ENCODE peak calls at places on chromosomes 7 and 10, in four cellular contexts. I is right lobe of liver, B is cardiac muscle cell, M is neural progenitor cell. O is an unnamed sample.
A peak's percentile ranks its signal among the peaks of the same experiment; 100 is the strongest.

GRCh38 chr7:43768201-43768893 is 9.9 kb downstream of the BLVRA start:
- DNase-seq in M (no peak), I (no peak), B (no peak), O (no peak)

GRCh38 chr10:114166053-114166452 is 8.0 kb downstream of the CCDC186 start:
- DNase-seq in B (no peak), M (no peak), I (no peak), O (no peak)

GRCh38 chr7:81688622-81689411 is 81.0 kb downstream of the HGF start:
- DNase-seq in M (peak; percentile 20), B (peak; percentile 60), I (no peak), O (no peak)

GRCh38 chr10:94183666-94184264 is 179.0 kb downstream of the NOC3L start:
- DNase-seq in M (no peak), B (no peak), I (no peak), O (no peak)

GRCh38 chr10:16440396-16441105 is 3.7 kb downstream of the PTER start:
- DNase-seq in B (no peak), M (no peak), I (peak; percentile 64), O (no peak)

GRCh38 chr10:69503896-69504265 is 52.6 kb downstream of the TSPAN15 start:
- DNase-seq in I (peak; percentile 20), M (no peak), B (no peak), O (peak; percentile 32)

GRCh38 chr10:30185916-30186315 is 126.5 kb upstream of the JCAD start:
- DNase-seq in B (no peak), M (no peak), I (no peak), O (no peak)

GRCh38 chr7:30188806-30189205 is 54.0 kb downstream of the MTURN start:
- DNase-seq in I (no peak), B (no peak), M (peak; percentile 69), O (no peak)

GRCh38 chr10:113073549-113074189 is 123.6 kb downstream of the TCF7L2 start:
- DNase-seq in B (no peak), I (peak; percentile 84), M (peak; percentile 65), O (no peak)

GRCh38 chr10:8039323-8039922 is 15.1 kb upstream of the GATA3 start:
- DNase-seq in B (no peak), I (no peak), M (peak; percentile 76), O (no peak)

GRCh38 chr7:28407643-28408042 is 4.7 kb upstream of the CREB5 start:
- DNase-seq in I (no peak), M (no peak), B (no peak), O (no peak)

GRCh38 chr7:65892832-65893231 is 20.0 kb downstream of the VKORC1L1 start:
- DNase-seq in I (no peak), B (no peak), M (no peak), O (no peak)

GRCh38 chr10:70139997-70140250 is 6.6 kb downstream of the TYSND1 start:
- DNase-seq in M (no peak), B (no peak), I (no peak), O (no peak)

GRCh38 chr10:30320248-30320647 is 28.8 kb downstream of the MTPAP start:
- DNase-seq in M (no peak), B (no peak), I (no peak), O (no peak)

GRCh38 chr10:33492914-33493313 is 158.4 kb upstream of the NRP1 start:
- DNase-seq in B (no peak), I (no peak), M (no peak), O (no peak)

GRCh38 chr7:121797283-121798037 is 75.5 kb upstream of the PTPRZ1 start:
- DNase-seq in M (peak; percentile 51), I (no peak), B (no peak), O (no peak)

GRCh38 chr7:27143022-27143949 is at the start of gene HOXA5:
- DNase-seq in M (peak; percentile 90), B (no peak), I (no peak), O (no peak)

GRCh38 chr7:40502359-40502758 is 367.6 kb downstream of the SUGCT start:
- DNase-seq in B (no peak), I (no peak), M (no peak), O (no peak)

GRCh38 chr10:23469596-23470237 is 30.8 kb downstream of the OTUD1 start:
- DNase-seq in B (no peak), M (no peak), I (peak; percentile 72), O (no peak)

GRCh38 chr10:29131952-29132820 is 156.7 kb upstream of the LYZL1 start:
- DNase-seq in I (no peak), B (no peak), M (no peak), O (no peak)

GRCh38 chr7:26084418-26084817 is 67.6 kb upstream of the NFE2L3 start:
- DNase-seq in B (no peak), M (no peak), I (no peak), O (no peak)

GRCh38 chr7:6533893-6534804 is 17.1 kb downstream of the GRID2IP start:
- DNase-seq in B (no peak), I (no peak), M (no peak), O (no peak)

GRCh38 chr7:51313276-51314035 is 3.2 kb downstream of the COBL start:
- DNase-seq in B (no peak), I (no peak), M (no peak), O (no peak)

GRCh38 chr7:29442146-29442545 is 121.5 kb upstream of the PRR15 start:
- DNase-seq in B (peak; percentile 47), M (peak; percentile 92), I (no peak), O (no peak)

GRCh38 chr7:41536116-41536515 is 166.8 kb downstream of the INHBA start:
- DNase-seq in M (no peak), I (no peak), B (no peak), O (no peak)

GRCh38 chr10:7417103-7417623 is 6.3 kb upstream of the SFMBT2 start:
- DNase-seq in M (peak; percentile 20), B (no peak), I (no peak), O (no peak)

DNA sequence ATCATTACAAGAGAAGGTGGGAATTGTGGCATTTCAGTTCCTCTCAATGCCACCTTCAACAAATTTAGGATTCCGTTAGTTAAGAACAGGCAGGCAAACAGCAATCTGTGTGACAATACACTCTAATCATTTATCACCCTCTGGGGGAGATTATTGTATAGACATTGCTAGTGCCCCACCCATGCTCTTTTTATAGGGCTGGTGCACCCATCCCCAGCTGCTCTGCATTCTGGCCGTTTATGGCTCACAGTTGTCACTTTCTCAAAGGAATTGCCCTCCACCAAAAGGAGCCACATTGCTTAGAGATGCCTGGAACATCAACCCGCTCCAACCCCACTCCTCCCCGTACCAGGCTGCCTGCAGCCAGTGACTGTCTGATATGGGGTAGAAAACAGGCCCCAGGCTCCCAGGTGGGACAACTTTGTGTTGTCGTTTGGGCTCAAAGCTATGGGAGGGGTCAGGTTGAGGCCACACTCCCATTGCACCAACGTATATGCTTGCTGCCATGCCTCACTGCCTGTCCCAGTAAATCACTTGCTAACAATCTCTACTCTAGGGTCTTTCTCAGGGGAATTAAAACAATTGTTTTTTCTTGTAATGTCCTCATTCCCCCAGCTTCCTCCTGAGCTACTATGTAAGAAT is 24.2 kb downstream of the ITGB8 start:
- DNase-seq in M (no peak), I (no peak), B (no peak), O (no peak)
- H3K36me3 ChIP-seq in M (no peaks in the 10 kb centered on the region), I (no peaks in the 10 kb centered on the region), B (no peaks in the 10 kb centered on the region), O (no peaks in the 10 kb centered on the region)

GRCh38 chr7:1661461-1661860 is 8.6 kb upstream of the ELFN1 start:
- DNase-seq in I (peak; percentile 1), M (no peak), B (no peak), O (no peak)

GRCh38 chr7:1662767-1663166 is 7.3 kb upstream of the ELFN1 start:
- DNase-seq in M (no peak), I (peak; percentile 33), B (no peak), O (peak; percentile 21)

GRCh38 chr7:1663857-1664651 is 6.0 kb upstream of the ELFN1 start:
- DNase-seq in M (peak; percentile 61), B (peak; percentile 55), I (peak; percentile 40), O (peak; percentile 49)

GRCh38 chr7:1663243-1663642 is 6.8 kb upstream of the ELFN1 start:
- DNase-seq in I (peak; percentile 45), B (no peak), M (no peak), O (peak; percentile 34)

DNA sequence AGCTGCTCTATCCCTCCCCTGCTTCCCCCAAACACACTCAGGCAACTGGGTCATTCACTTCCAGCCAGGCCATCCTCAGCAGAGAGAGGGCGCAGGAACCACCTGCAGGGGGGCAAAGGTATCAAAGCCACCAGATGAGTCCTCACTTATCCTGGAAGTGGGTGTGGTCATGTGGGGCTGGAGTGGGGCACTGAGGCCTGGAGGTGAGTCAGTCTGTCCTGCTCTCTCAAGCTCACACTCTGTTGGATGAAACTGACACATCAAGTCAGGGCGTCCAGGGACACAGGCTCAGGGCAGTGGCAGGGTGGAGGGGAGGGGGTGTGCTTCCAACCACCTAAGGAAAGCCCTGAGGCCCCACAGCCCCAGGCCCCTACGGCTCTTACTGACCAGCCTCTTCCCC is 8.0 kb upstream of the ELFN1 start:
- DNase-seq in I (peak; percentile 22), B (no peak), M (no peak), O (peak; percentile 17)
- TF ChIP-seq CTCF in I (no peak), B (no peak), M (no peak), O (no peak)

DNA sequence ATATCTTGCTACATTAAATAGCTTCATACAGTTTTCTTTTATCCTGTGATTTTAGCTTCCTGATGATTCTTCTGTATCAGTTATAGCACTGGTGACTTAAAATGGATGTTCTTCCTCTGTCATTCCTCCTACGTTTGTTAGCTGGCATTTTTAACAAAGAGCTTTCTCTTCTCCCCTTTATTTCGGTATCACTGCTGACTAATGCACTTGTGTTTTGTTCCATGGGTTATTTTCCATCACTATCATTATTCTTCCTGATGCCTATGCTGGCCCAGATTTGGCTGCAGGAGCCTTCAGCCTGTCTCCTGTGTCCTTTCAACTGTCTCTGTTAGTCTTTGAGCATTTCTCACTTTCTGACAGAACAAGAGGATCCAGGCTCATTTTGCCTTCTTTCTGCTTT is 13.1 kb downstream of the BMS1 start:
- DNase-seq in M (no peak), B (no peak), I (no peak), O (no peak)
- H3K36me3 ChIP-seq in M (peaks cover 26% of the 10 kb centered on the region), B (peaks cover 69% of the 10 kb centered on the region), I (peaks cover 5% of the 10 kb centered on the region), O (peaks cover 98% of the 10 kb centered on the region)

GRCh38 chr10:13960603-13961002 is 370.1 kb downstream of the FRMD4A start:
- DNase-seq in I (no peak), B (no peak), M (no peak), O (no peak)
- TF ChIP-seq CTCF in I (no peak), B (no peak), M (no peak), O (no peak)

GRCh38 chr10:20863008-20863407 is 34.1 kb downstream of the NEBL start:
- DNase-seq in B (no peak), I (no peak), M (no peak), O (no peak)
- H3K36me3 ChIP-seq in B (peaks cover 80% of the 10 kb centered on the region), I (no peaks in the 10 kb centered on the region), M (no peaks in the 10 kb centered on the region), O (peaks cover 2% of the 10 kb centered on the region)

GRCh38 chr7:134988161-134988560 is 1.9 kb downstream of the AGBL3 start:
- DNase-seq in M (no peak), B (no peak), I (no peak), O (no peak)

GRCh38 chr7:134991469-134992339 is 5.4 kb downstream of the AGBL3 start:
- DNase-seq in I (no peak), M (no peak), B (no peak), O (no peak)

GRCh38 chr7:134986363-134987231 is at the start of gene AGBL3:
- DNase-seq in I (peak; percentile 93), B (peak; percentile 98), M (peak; percentile 96), O (peak; percentile 98)

DNA sequence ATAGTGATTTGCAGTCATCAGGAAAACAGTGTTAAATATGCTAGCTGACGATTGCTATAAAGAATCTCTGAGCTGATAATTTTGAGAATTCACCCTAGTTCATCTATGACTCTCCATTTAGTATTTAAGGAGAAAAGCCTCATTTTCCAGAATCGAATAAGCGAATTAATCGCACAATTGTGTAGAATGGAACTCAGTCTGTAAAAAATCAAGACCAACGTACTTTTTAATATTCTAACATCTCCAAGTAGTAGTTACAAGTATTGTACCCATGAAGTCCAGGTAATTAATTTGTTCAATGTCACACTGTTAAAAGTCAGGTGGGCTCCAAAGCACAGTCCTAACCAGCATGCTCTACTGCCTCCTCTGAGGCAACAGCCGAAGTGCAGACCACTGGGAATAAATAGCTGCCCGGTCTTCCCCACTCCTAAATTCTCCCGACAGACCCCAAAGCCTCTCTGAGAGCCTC is 380 bp upstream of the AGBL3 start:
- DNase-seq in I (no peak), M (no peak), B (no peak), O (no peak)
- TF ChIP-seq CTCF in I (no peak), M (no peak), B (no peak), O (no peak)